ENCODE peak calls at places on chromosomes 16 and 17, in four cellular contexts. W is GM12878, A is A549, D is HepG2. J is an unnamed sample.

GRCh38 chr16:30974348-30974747 is 10.7 kb upstream of the HSD3B7 start:
- DNase-seq in D (no peak), A (no peak), W (no peak), J (no peak)

GRCh38 chr17:43418441-43419374 is 19.9 kb downstream of the ARL4D start:
- DNase-seq in W (no peak), A (peak), D (peak), J (peak)

GRCh38 chr17:73907601-73907910 is 263.3 kb upstream of the SDK2 start:
- DNase-seq in A (no peak), D (no peak), W (no peak), J (no peak)

GRCh38 chr17:57735707-57736106 is 9.4 kb downstream of the CCDC182 start:
- DNase-seq in A (peak), D (peak), W (no peak), J (peak)

GRCh38 chr16:67098599-67098998 is 11.1 kb upstream of the PHAF1 start:
- DNase-seq in W (no peak), A (no peak), D (no peak), J (no peak)

GRCh38 chr16:70337814-70338213 is 8.9 kb upstream of the DDX19A start:
- DNase-seq in D (no peak), A (no peak), W (no peak), J (no peak)

GRCh38 chr17:924711-925480 is 54.7 kb downstream of the NXN start:
- DNase-seq in D (no peak), A (no peak), W (no peak), J (no peak)

GRCh38 chr17:27233059-27233458 is 60.9 kb upstream of the WSB1 start:
- DNase-seq in D (no peak), A (no peak), W (no peak), J (no peak)

GRCh38 chr17:64118452-64118979 is 11.4 kb downstream of the ERN1 start:
- DNase-seq in D (no peak), A (no peak), W (no peak), J (peak)

GRCh38 chr17:55158439-55158838 is 106.3 kb upstream of the HLF start:
- DNase-seq in W (no peak), D (no peak), A (peak), J (no peak)

GRCh38 chr16:31536804-31537361 is 9.2 kb downstream of the AHSP start:
- DNase-seq in D (no peak), A (no peak), W (no peak), J (no peak)

GRCh38 chr17:15883617-15884111 is 61.3 kb upstream of the ADORA2B start:
- DNase-seq in A (peak), D (no peak), W (no peak), J (no peak)

GRCh38 chr16:77304883-77305282 is 105.7 kb downstream of the SYCE1L start:
- DNase-seq in W (no peak), A (no peak), D (peak), J (no peak)

GRCh38 chr16:49442805-49443204 is 69.2 kb downstream of the C16orf78 start:
- DNase-seq in W (no peak), D (no peak), A (no peak), J (no peak)

GRCh38 chr17:8883353-8883752 is 15.9 kb upstream of the PIK3R6 start:
- DNase-seq in W (no peak), D (no peak), A (no peak), J (no peak)

GRCh38 chr17:29042679-29043538 is at the start of gene PIPOX:
- DNase-seq in D (peak), W (peak), A (peak), J (no peak)

GRCh38 chr17:30450125-30451027 is 26.8 kb upstream of the GOSR1 start:
- DNase-seq in D (peak), A (peak), W (no peak), J (no peak)

GRCh38 chr16:49833796-49834195 is 22.1 kb downstream of the ZNF423 start:
- DNase-seq in W (no peak), D (no peak), A (no peak), J (no peak)

GRCh38 chr17:28875856-28876564 is 21.2 kb downstream of the ERAL1 start:
- DNase-seq in D (no peak), W (no peak), A (no peak), J (no peak)

GRCh38 chr16:68408967-68409366 is 39.3 kb downstream of the SMPD3 start:
- DNase-seq in A (no peak), D (no peak), W (no peak), J (no peak)

GRCh38 chr16:73565263-73565662 is 517.3 kb upstream of the ZFHX3 start:
- DNase-seq in A (peak), W (no peak), D (peak), J (no peak)

GRCh38 chr16:56068816-56069215 is 122.5 kb upstream of the GNAO1 start:
- DNase-seq in W (no peak), A (no peak), D (no peak), J (no peak)

GRCh38 chr16:77869997-77870813 is 81.8 kb downstream of the VAT1L start:
- DNase-seq in D (no peak), A (no peak), W (no peak), J (no peak)

GRCh38 chr16:22065252-22065651 is 27.1 kb upstream of the VWA3A start:
- DNase-seq in A (no peak), W (no peak), D (no peak), J (no peak)

GRCh38 chr17:1227917-1228751 is 42.1 kb upstream of the BHLHA9 start:
- DNase-seq in A (no peak), W (peak), D (no peak), J (no peak)

GRCh38 chr16:86601356-86601755 is 23.0 kb downstream of the FOXL1 start:
- DNase-seq in W (no peak), A (no peak), D (no peak), J (no peak)

GRCh38 chr17:57211543-57211942 is 44.8 kb upstream of the MSI2 start:
- DNase-seq in W (no peak), A (peak), D (peak), J (no peak)

GRCh38 chr16:29663020-29663828 is at the start of gene SPN:
- DNase-seq in A (no peak), W (no peak), D (no peak), J (peak)

GRCh38 chr16:63461248-63461841 is 1425.1 kb upstream of the CDH8 start:
- DNase-seq in D (peak), A (peak), W (no peak), J (no peak)

GRCh38 chr16:70736454-70737376 is 50.9 kb upstream of the MTSS2 start:
- DNase-seq in W (no peak), A (no peak), D (no peak), J (no peak)

GRCh38 chr16:11250091-11250785 is 5.8 kb downstream of the SOCS1 start:
- DNase-seq in D (no peak), A (no peak), W (no peak), J (no peak)

GRCh38 chr16:3797473-3797872 is 80.1 kb upstream of the TRAP1 start:
- DNase-seq in W (no peak), D (no peak), A (no peak), J (no peak)

GRCh38 chr17:15981208-15981607 is 18.3 kb downstream of the ZSWIM7 start:
- DNase-seq in D (no peak), A (no peak), W (peak), J (no peak)

GRCh38 chr17:48575066-48575582 is 3.0 kb downstream of the HOXB4 start:
- DNase-seq in W (no peak), A (no peak), D (no peak), J (no peak)

GRCh38 chr17:4735825-4736651 is 3.6 kb upstream of the ZMYND15 start:
- DNase-seq in D (no peak), W (no peak), A (no peak), J (no peak)
- TF ChIP-seq CHD4 in D (no peak), W (no peak), A (no peak), J (no peak)

GRCh38 chr17:45149037-45149668 is 878 bp downstream of the HEXIM1 start:
- DNase-seq in D (peak), W (no peak), A (peak), J (peak)

GRCh38 chr17:45148183-45149036 is at the start of gene HEXIM1:
- DNase-seq in A (peak), W (peak), D (peak), J (peak)

GRCh38 chr17:45150911-45151809 is 2.9 kb downstream of the HEXIM1 start:
- DNase-seq in D (no peak), A (no peak), W (no peak), J (no peak)

GRCh38 chr17:45147581-45148182 is 593 bp upstream of the HEXIM1 start:
- DNase-seq in W (peak), A (peak), D (peak), J (peak)

DNA sequence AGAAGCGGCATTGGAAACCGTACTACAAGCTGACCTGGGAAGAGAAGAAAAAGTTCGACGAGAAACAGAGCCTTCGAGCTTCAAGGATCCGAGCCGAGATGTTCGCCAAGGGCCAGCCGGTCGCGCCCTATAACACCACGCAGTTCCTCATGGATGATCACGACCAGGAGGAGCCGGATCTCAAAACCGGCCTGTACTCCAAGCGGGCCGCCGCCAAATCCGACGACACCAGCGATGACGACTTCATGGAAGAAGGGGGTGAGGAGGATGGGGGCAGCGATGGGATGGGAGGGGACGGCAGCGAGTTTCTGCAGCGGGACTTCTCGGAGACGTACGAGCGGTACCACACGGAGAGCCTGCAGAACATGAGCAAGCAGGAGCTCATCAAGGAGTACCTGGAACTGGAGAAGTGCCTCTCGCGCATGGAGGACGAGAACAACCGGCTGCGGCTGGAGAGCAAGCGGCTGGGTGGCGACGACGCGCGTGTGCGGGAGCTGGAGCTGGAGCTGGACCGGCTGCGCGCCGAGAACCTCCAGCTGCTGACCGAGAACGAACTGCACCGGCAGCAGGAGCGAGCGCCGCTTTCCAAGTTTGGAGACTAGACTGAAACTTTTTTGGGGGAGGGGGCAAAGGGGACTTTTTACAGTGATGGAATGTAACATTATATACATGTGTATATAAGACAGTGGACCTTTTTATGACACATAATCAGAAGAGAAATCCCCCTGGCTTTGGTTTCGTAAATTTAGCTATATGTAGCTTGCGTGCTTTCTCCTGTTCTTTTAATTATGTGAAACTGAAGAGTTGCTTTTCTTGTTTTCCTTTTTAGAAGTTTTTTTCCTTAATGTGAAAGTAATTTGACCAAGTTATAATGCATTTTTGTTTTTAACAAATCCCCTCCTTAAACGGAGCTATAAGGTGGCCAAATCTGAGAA is 1.7 kb downstream of the HEXIM1 start:
- DNase-seq in D (no peak), W (no peak), A (peak), J (peak)
- TF ChIP-seq CHD4 in D (no peak), W (no peak), A (no peak), J (no peak)

DNA sequence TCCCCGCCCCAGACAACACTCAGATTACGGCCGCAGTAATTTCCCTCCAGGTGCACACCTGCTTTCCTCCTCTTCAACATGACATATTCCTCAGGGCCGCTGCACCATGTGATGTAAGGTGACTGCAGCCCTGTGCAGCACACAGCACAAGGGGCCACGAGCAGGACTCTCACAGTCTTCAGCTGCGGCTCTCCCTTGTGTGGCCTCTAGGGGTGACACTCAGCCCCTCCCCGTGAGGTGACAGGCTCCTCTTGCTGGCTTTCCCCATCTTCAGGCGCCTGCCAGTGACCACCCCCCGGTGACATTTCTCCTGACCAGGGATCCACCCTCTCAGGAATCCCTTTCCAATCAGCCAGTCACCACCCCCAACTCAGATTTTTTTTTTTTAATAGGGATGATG is 31.3 kb upstream of the ABCC3 start:
- DNase-seq in A (peak), D (peak), W (no peak), J (peak)
- TF ChIP-seq CHD4 in A (no peak), D (no peak), W (no peak), J (no peak)

GRCh38 chr17:77132411-77133086 is 8.2 kb upstream of the SEC14L1 start:
- DNase-seq in W (no peak), A (no peak), D (no peak), J (no peak)
- TF ChIP-seq CHD4 in W (no peak), A (no peak), D (no peak), J (no peak)

GRCh38 chr17:68103148-68103547 is 67.6 kb downstream of the KPNA2 start:
- DNase-seq in A (no peak), D (no peak), W (no peak), J (no peak)

GRCh38 chr17:68100000-68100641 is 64.6 kb downstream of the KPNA2 start:
- DNase-seq in A (no peak), D (peak), W (no peak), J (no peak)

GRCh38 chr17:68101075-68101991 is 65.8 kb downstream of the KPNA2 start:
- DNase-seq in W (no peak), A (peak), D (peak), J (peak)

GRCh38 chr17:68106085-68106484 is 70.5 kb downstream of the KPNA2 start:
- DNase-seq in D (no peak), W (no peak), A (no peak), J (no peak)

GRCh38 chr17:68101992-68102758 is 66.6 kb downstream of the KPNA2 start:
- DNase-seq in A (peak), W (no peak), D (no peak), J (no peak)
- TF ChIP-seq CHD4 in A (no peak), W (no peak), D (no peak), J (no peak)

GRCh38 chr16:75377971-75378386 is 55.3 kb downstream of the CFDP1 start:
- DNase-seq in D (no peak), A (peak), W (no peak), J (no peak)

GRCh38 chr16:75380870-75381269 is 52.4 kb downstream of the CFDP1 start:
- DNase-seq in D (no peak), W (no peak), A (no peak), J (no peak)

GRCh38 chr16:75379911-75380847 is 53.1 kb downstream of the CFDP1 start:
- DNase-seq in A (no peak), D (no peak), W (peak), J (no peak)

GRCh38 chr16:75378616-75379015 is 54.7 kb downstream of the CFDP1 start:
- DNase-seq in W (no peak), D (no peak), A (no peak), J (no peak)

GRCh38 chr16:75379339-75379738 is 54.0 kb downstream of the CFDP1 start:
- DNase-seq in W (peak), A (no peak), D (no peak), J (no peak)
- TF ChIP-seq CHD4 in W (no peak), A (no peak), D (no peak), J (no peak)

GRCh38 chr17:2436516-2436915 is 35.7 kb upstream of the MNT start:
- DNase-seq in A (no peak), W (no peak), D (no peak), J (no peak)

GRCh38 chr17:2435852-2436251 is 35.0 kb upstream of the MNT start:
- DNase-seq in A (no peak), W (no peak), D (no peak), J (no peak)

GRCh38 chr17:2442166-2442565 is 41.3 kb upstream of the MNT start:
- DNase-seq in D (no peak), A (peak), W (no peak), J (no peak)

GRCh38 chr17:2440930-2441329 is 40.1 kb upstream of the MNT start:
- DNase-seq in A (no peak), D (no peak), W (no peak), J (no peak)

GRCh38 chr17:2438823-2439222 is 38.0 kb upstream of the MNT start:
- DNase-seq in D (no peak), W (no peak), A (no peak), J (no peak)
- TF ChIP-seq CHD4 in D (no peak), W (no peak), A (no peak), J (no peak)

GRCh38 chr16:57991551-57992059 is 8.9 kb downstream of the ZNF319 start:
- DNase-seq in D (no peak), A (no peak), W (no peak), J (no peak)
- TF ChIP-seq CHD4 in D (no peak), A (no peak), W (no peak), J (no peak)

DNA sequence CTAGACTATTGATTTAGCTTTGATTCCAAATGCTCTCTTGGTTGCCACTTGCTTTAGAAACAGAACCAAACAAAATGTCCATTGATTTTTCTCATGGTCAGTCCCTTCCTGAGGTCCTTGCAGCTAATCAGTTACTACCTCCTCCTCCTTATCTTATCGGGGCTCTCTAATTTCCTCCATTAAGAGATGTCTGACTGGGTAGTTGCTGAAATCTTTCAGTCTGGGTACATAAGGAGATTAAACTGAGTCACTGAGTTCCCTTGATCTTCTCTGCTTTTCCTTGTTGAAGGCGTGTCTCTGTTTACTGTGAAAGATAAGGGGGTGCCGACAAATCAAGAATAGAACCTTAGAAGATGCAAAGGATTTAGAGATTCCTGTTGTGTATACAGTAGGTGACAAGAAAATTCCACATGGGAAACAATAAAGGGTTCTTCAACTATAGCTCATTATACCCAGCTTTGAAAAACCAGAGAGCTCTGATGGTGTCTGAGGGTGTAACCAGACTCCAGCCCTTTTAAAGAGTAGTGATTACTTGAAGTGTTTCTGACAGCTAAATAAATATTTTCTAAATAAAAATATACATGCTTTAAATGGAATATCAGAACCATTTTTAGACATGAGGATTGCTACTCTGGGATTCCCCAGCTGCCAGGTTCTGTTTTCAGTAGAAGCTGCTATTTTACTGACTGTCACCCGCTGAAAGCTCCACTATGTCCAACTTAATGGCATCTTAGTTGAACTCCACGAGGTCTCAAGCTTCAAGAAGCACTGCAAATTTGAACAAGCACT is 791.3 kb upstream of the SOX9 start:
- DNase-seq in D (no peak), W (no peak), A (no peak), J (no peak)
- TF ChIP-seq CHD4 in D (no peak), W (no peak), A (no peak), J (no peak)

GRCh38 chr17:17391575-17392370 is 85.0 kb upstream of the MED9 start:
- DNase-seq in A (peak), W (peak), D (no peak), J (no peak)
- TF ChIP-seq CHD4 in A (no peak), W (no peak), D (no peak), J (no peak)